ENCODE peak calls at places on chromosomes 6 and 20, in four cellular contexts. C is T-cell, O is GM12865, B is ACHN. V is an unnamed sample.

GRCh38 chr6:89140347-89141159 is 5.3 kb upstream of the PM20D2 start:
- DNase-seq in C (no peak), B (peak), O (no peak), V (no peak)

GRCh38 chr20:667351-668034 is 8.1 kb downstream of the SCRT2 start:
- DNase-seq in C (peak), B (peak), O (peak), V (peak)

GRCh38 chr6:29627762-29628418 is 5.1 kb downstream of the GABBR1 start:
- DNase-seq in B (peak), O (no peak), C (peak), V (peak)

GRCh38 chr6:28248916-28249315 is 3.2 kb downstream of the ZKSCAN4 start:
- DNase-seq in C (no peak), O (no peak), B (no peak), V (no peak)

GRCh38 chr20:3686867-3687321 is 5.1 kb upstream of the ADAM33 start:
- DNase-seq in C (no peak), O (no peak), B (peak), V (peak)

GRCh38 chr6:157592566-157592965 is 211.6 kb downstream of the ZDHHC14 start:
- DNase-seq in O (no peak), C (no peak), B (no peak), V (no peak)

GRCh38 chr20:3812975-3813599 is 7.3 kb upstream of the AP5S1 start:
- DNase-seq in C (no peak), O (no peak), B (no peak), V (no peak)

GRCh38 chr20:33465536-33466302 is 22.2 kb upstream of the SNTA1 start:
- DNase-seq in O (no peak), B (no peak), C (no peak), V (no peak)

GRCh38 chr20:14879020-14879697 is 541.7 kb upstream of the FLRT3 start:
- DNase-seq in O (peak), C (no peak), B (no peak), V (peak)

GRCh38 chr20:42708261-42708660 is 481.4 kb downstream of the PTPRT start:
- DNase-seq in B (peak), C (no peak), O (no peak), V (no peak)

GRCh38 chr6:170075659-170076223 is 215.1 kb downstream of the DLL1 start:
- DNase-seq in O (no peak), C (no peak), B (no peak), V (no peak)

GRCh38 chr6:44593539-44593944 is 206.0 kb downstream of the CDC5L start:
- DNase-seq in B (peak), O (peak), C (peak), V (peak)

GRCh38 chr6:10343320-10343719 is 71.6 kb downstream of the TFAP2A start:
- DNase-seq in C (no peak), O (no peak), B (no peak), V (no peak)

V was measured in RWPE1.